ENCODE peak calls at places on chromosome 20, in eight cellular contexts. One of them, this sample, is unnamed.

GRCh38 chr20:63751471-63752271 is 12.1 kb downstream of the SLC2A4RG start:
- DNase-seq in T-helper 9 cell: no peak
- DNase-seq in WERI-Rb-1: no peak
- DNase-seq in myocyte: no peak
- DNase-seq in astrocyte of the cerebellum: no peak
- DNase-seq in SW480: no peak
- DNase-seq in B cell: no peak
- DNase-seq in stimulated activated effector memory CD8-positive, alpha-beta T cell treated with anti-CD3 and anti-CD28 coated beads, Interleukin-12 subunit alpha, Interleukin-12 subunit beta, amount 100 ng/mL, for 72 hours: no peak
- DNase-seq in this sample: no peak

GRCh38 chr20:47370850-47371782 is 14.6 kb upstream of the ZMYND8 start:
- DNase-seq in T-helper 9 cell: no peak
- DNase-seq in WERI-Rb-1: no peak
- DNase-seq in myocyte: no peak
- DNase-seq in astrocyte of the cerebellum: no peak
- DNase-seq in SW480: no peak
- DNase-seq in B cell: no peak
- DNase-seq in stimulated activated effector memory CD8-positive, alpha-beta T cell treated with anti-CD3 and anti-CD28 coated beads, Interleukin-12 subunit alpha, Interleukin-12 subunit beta, amount 100 ng/mL, for 72 hours: no peak
- DNase-seq in this sample: no peak

GRCh38 chr20:45073182-45073581 is 27.7 kb downstream of the KCNS1 start:
- DNase-seq in T-helper 9 cell: no peak
- DNase-seq in WERI-Rb-1: no peak
- DNase-seq in myocyte: no peak
- DNase-seq in astrocyte of the cerebellum: no peak
- DNase-seq in SW480: no peak
- DNase-seq in B cell: no peak
- DNase-seq in stimulated activated effector memory CD8-positive, alpha-beta T cell treated with anti-CD3 and anti-CD28 coated beads, Interleukin-12 subunit alpha, Interleukin-12 subunit beta, amount 100 ng/mL, for 72 hours: no peak
- DNase-seq in this sample: no peak

GRCh38 chr20:63035284-63036185 is 28.8 kb upstream of the BHLHE23 start:
- DNase-seq in T-helper 9 cell: no peak
- DNase-seq in WERI-Rb-1: no peak
- DNase-seq in myocyte: no peak
- DNase-seq in astrocyte of the cerebellum: no peak
- DNase-seq in SW480: no peak
- DNase-seq in B cell: no peak
- DNase-seq in stimulated activated effector memory CD8-positive, alpha-beta T cell treated with anti-CD3 and anti-CD28 coated beads, Interleukin-12 subunit alpha, Interleukin-12 subunit beta, amount 100 ng/mL, for 72 hours: no peak
- DNase-seq in this sample: no peak

GRCh38 chr20:62995898-62996595 is 10.7 kb downstream of the BHLHE23 start:
- DNase-seq in T-helper 9 cell: no peak
- DNase-seq in WERI-Rb-1: peak; percentile 80
- DNase-seq in myocyte: peak; percentile 22
- DNase-seq in astrocyte of the cerebellum: no peak
- DNase-seq in SW480: no peak
- DNase-seq in B cell: no peak
- DNase-seq in stimulated activated effector memory CD8-positive, alpha-beta T cell treated with anti-CD3 and anti-CD28 coated beads, Interleukin-12 subunit alpha, Interleukin-12 subunit beta, amount 100 ng/mL, for 72 hours: no peak
- DNase-seq in this sample: no peak

GRCh38 chr20:4916991-4917881 is 84.1 kb downstream of the SLC23A2 start:
- DNase-seq in T-helper 9 cell: no peak
- DNase-seq in WERI-Rb-1: no peak
- DNase-seq in myocyte: peak; percentile 75
- DNase-seq in astrocyte of the cerebellum: peak; percentile 35
- DNase-seq in SW480: peak; percentile 42
- DNase-seq in B cell: no peak
- DNase-seq in stimulated activated effector memory CD8-positive, alpha-beta T cell treated with anti-CD3 and anti-CD28 coated beads, Interleukin-12 subunit alpha, Interleukin-12 subunit beta, amount 100 ng/mL, for 72 hours: no peak
- DNase-seq in this sample: no peak

GRCh38 chr20:15618912-15619311 is 954.3 kb downstream of the KIF16B start:
- DNase-seq in T-helper 9 cell: no peak
- DNase-seq in WERI-Rb-1: no peak
- DNase-seq in myocyte: no peak
- DNase-seq in astrocyte of the cerebellum: no peak
- DNase-seq in SW480: no peak
- DNase-seq in B cell: no peak
- DNase-seq in stimulated activated effector memory CD8-positive, alpha-beta T cell treated with anti-CD3 and anti-CD28 coated beads, Interleukin-12 subunit alpha, Interleukin-12 subunit beta, amount 100 ng/mL, for 72 hours: no peak
- DNase-seq in this sample: no peak

GRCh38 chr20:15236812-15237211 is 899.4 kb upstream of the FLRT3 start:
- DNase-seq in T-helper 9 cell: no peak
- DNase-seq in WERI-Rb-1: peak; percentile 61
- DNase-seq in myocyte: peak; percentile 64
- DNase-seq in astrocyte of the cerebellum: no peak
- DNase-seq in SW480: peak; percentile 8
- DNase-seq in B cell: no peak
- DNase-seq in stimulated activated effector memory CD8-positive, alpha-beta T cell treated with anti-CD3 and anti-CD28 coated beads, Interleukin-12 subunit alpha, Interleukin-12 subunit beta, amount 100 ng/mL, for 72 hours: no peak
- DNase-seq in this sample: peak; percentile 37

GRCh38 chr20:18032977-18033892 is 24.5 kb downstream of the OVOL2 start:
- DNase-seq in T-helper 9 cell: no peak
- DNase-seq in WERI-Rb-1: no peak
- DNase-seq in myocyte: no peak
- DNase-seq in astrocyte of the cerebellum: no peak
- DNase-seq in SW480: peak; percentile 53
- DNase-seq in B cell: no peak
- DNase-seq in stimulated activated effector memory CD8-positive, alpha-beta T cell treated with anti-CD3 and anti-CD28 coated beads, Interleukin-12 subunit alpha, Interleukin-12 subunit beta, amount 100 ng/mL, for 72 hours: no peak
- DNase-seq in this sample: no peak

GRCh38 chr20:50799176-50799889 is 4.5 kb downstream of the BCAS4 start:
- DNase-seq in T-helper 9 cell: no peak
- DNase-seq in WERI-Rb-1: no peak
- DNase-seq in myocyte: no peak
- DNase-seq in astrocyte of the cerebellum: no peak
- DNase-seq in SW480: no peak
- DNase-seq in B cell: no peak
- DNase-seq in stimulated activated effector memory CD8-positive, alpha-beta T cell treated with anti-CD3 and anti-CD28 coated beads, Interleukin-12 subunit alpha, Interleukin-12 subunit beta, amount 100 ng/mL, for 72 hours: no peak
- DNase-seq in this sample: no peak

GRCh38 chr20:31666258-31667042 is 28.7 kb downstream of the COX4I2 start:
- DNase-seq in T-helper 9 cell: no peak
- DNase-seq in WERI-Rb-1: peak; percentile 87
- DNase-seq in myocyte: no peak
- DNase-seq in astrocyte of the cerebellum: no peak
- DNase-seq in SW480: no peak
- DNase-seq in B cell: no peak
- DNase-seq in stimulated activated effector memory CD8-positive, alpha-beta T cell treated with anti-CD3 and anti-CD28 coated beads, Interleukin-12 subunit alpha, Interleukin-12 subunit beta, amount 100 ng/mL, for 72 hours: no peak
- DNase-seq in this sample: no peak

GRCh38 chr20:5529331-5530142 is 212.8 kb upstream of the PROKR2 start:
- DNase-seq in T-helper 9 cell: peak; percentile 76
- DNase-seq in WERI-Rb-1: peak; percentile 88
- DNase-seq in myocyte: peak; percentile 77
- DNase-seq in astrocyte of the cerebellum: peak; percentile 51
- DNase-seq in SW480: peak; percentile 84
- DNase-seq in B cell: peak; percentile 82
- DNase-seq in stimulated activated effector memory CD8-positive, alpha-beta T cell treated with anti-CD3 and anti-CD28 coated beads, Interleukin-12 subunit alpha, Interleukin-12 subunit beta, amount 100 ng/mL, for 72 hours: peak; percentile 79
- DNase-seq in this sample: peak; percentile 82

GRCh38 chr20:59955131-59955796 is 3.0 kb upstream of the CDH26 start:
- DNase-seq in T-helper 9 cell: no peak
- DNase-seq in WERI-Rb-1: peak; percentile 42
- DNase-seq in myocyte: peak; percentile 52
- DNase-seq in astrocyte of the cerebellum: no peak
- DNase-seq in SW480: peak; percentile 63
- DNase-seq in B cell: no peak
- DNase-seq in stimulated activated effector memory CD8-positive, alpha-beta T cell treated with anti-CD3 and anti-CD28 coated beads, Interleukin-12 subunit alpha, Interleukin-12 subunit beta, amount 100 ng/mL, for 72 hours: no peak
- DNase-seq in this sample: peak; percentile 41

GRCh38 chr20:38173237-38174156 is 8.4 kb upstream of the TGM2 start:
- DNase-seq in T-helper 9 cell: no peak
- DNase-seq in WERI-Rb-1: no peak
- DNase-seq in myocyte: peak; percentile 71
- DNase-seq in astrocyte of the cerebellum: peak; percentile 42
- DNase-seq in SW480: peak; percentile 97
- DNase-seq in B cell: no peak
- DNase-seq in stimulated activated effector memory CD8-positive, alpha-beta T cell treated with anti-CD3 and anti-CD28 coated beads, Interleukin-12 subunit alpha, Interleukin-12 subunit beta, amount 100 ng/mL, for 72 hours: no peak
- DNase-seq in this sample: peak; percentile 93

GRCh38 chr20:56200456-56200855 is 48.1 kb upstream of the MC3R start:
- DNase-seq in T-helper 9 cell: no peak
- DNase-seq in WERI-Rb-1: no peak
- DNase-seq in myocyte: no peak
- DNase-seq in astrocyte of the cerebellum: no peak
- DNase-seq in SW480: no peak
- DNase-seq in B cell: no peak
- DNase-seq in stimulated activated effector memory CD8-positive, alpha-beta T cell treated with anti-CD3 and anti-CD28 coated beads, Interleukin-12 subunit alpha, Interleukin-12 subunit beta, amount 100 ng/mL, for 72 hours: no peak
- DNase-seq in this sample: no peak

GRCh38 chr20:10665791-10666190 is 8.0 kb downstream of the JAG1 start:
- DNase-seq in T-helper 9 cell: no peak
- DNase-seq in WERI-Rb-1: no peak
- DNase-seq in myocyte: no peak
- DNase-seq in astrocyte of the cerebellum: no peak
- DNase-seq in SW480: no peak
- DNase-seq in B cell: no peak
- DNase-seq in stimulated activated effector memory CD8-positive, alpha-beta T cell treated with anti-CD3 and anti-CD28 coated beads, Interleukin-12 subunit alpha, Interleukin-12 subunit beta, amount 100 ng/mL, for 72 hours: no peak
- DNase-seq in this sample: no peak

GRCh38 chr20:4480104-4480503 is 241.6 kb upstream of the PRND start:
- DNase-seq in T-helper 9 cell: no peak
- DNase-seq in WERI-Rb-1: no peak
- DNase-seq in myocyte: no peak
- DNase-seq in astrocyte of the cerebellum: no peak
- DNase-seq in SW480: no peak
- DNase-seq in B cell: no peak
- DNase-seq in stimulated activated effector memory CD8-positive, alpha-beta T cell treated with anti-CD3 and anti-CD28 coated beads, Interleukin-12 subunit alpha, Interleukin-12 subunit beta, amount 100 ng/mL, for 72 hours: no peak
- DNase-seq in this sample: no peak

GRCh38 chr20:11544029-11544678 is 373.5 kb upstream of the BTBD3 start:
- DNase-seq in T-helper 9 cell: no peak
- DNase-seq in WERI-Rb-1: peak; percentile 24
- DNase-seq in myocyte: peak; percentile 83
- DNase-seq in astrocyte of the cerebellum: peak; percentile 75
- DNase-seq in SW480: peak; percentile 78
- DNase-seq in B cell: no peak
- DNase-seq in stimulated activated effector memory CD8-positive, alpha-beta T cell treated with anti-CD3 and anti-CD28 coated beads, Interleukin-12 subunit alpha, Interleukin-12 subunit beta, amount 100 ng/mL, for 72 hours: no peak
- DNase-seq in this sample: peak; percentile 32

GRCh38 chr20:58772786-58773185 is 77.9 kb downstream of the GNAS-AS1 start:
- DNase-seq in T-helper 9 cell: no peak
- DNase-seq in WERI-Rb-1: no peak
- DNase-seq in myocyte: no peak
- DNase-seq in astrocyte of the cerebellum: no peak
- DNase-seq in SW480: no peak
- DNase-seq in B cell: no peak
- DNase-seq in stimulated activated effector memory CD8-positive, alpha-beta T cell treated with anti-CD3 and anti-CD28 coated beads, Interleukin-12 subunit alpha, Interleukin-12 subunit beta, amount 100 ng/mL, for 72 hours: no peak
- DNase-seq in this sample: no peak

GRCh38 chr20:19649041-19649440 is 109.0 kb upstream of the RIN2 start:
- DNase-seq in T-helper 9 cell: no peak
- DNase-seq in WERI-Rb-1: no peak
- DNase-seq in myocyte: no peak
- DNase-seq in astrocyte of the cerebellum: no peak
- DNase-seq in SW480: no peak
- DNase-seq in B cell: no peak
- DNase-seq in stimulated activated effector memory CD8-positive, alpha-beta T cell treated with anti-CD3 and anti-CD28 coated beads, Interleukin-12 subunit alpha, Interleukin-12 subunit beta, amount 100 ng/mL, for 72 hours: no peak
- DNase-seq in this sample: no peak

GRCh38 chr20:31720486-31721407 is 1.9 kb downstream of the BCL2L1 start:
- DNase-seq in T-helper 9 cell: no peak
- DNase-seq in WERI-Rb-1: no peak
- DNase-seq in myocyte: no peak
- DNase-seq in astrocyte of the cerebellum: no peak
- DNase-seq in SW480: peak; percentile 68
- DNase-seq in B cell: no peak
- DNase-seq in stimulated activated effector memory CD8-positive, alpha-beta T cell treated with anti-CD3 and anti-CD28 coated beads, Interleukin-12 subunit alpha, Interleukin-12 subunit beta, amount 100 ng/mL, for 72 hours: no peak
- DNase-seq in this sample: no peak

GRCh38 chr20:51930775-51931174 is 128.5 kb upstream of the SALL4 start:
- DNase-seq in T-helper 9 cell: no peak
- DNase-seq in WERI-Rb-1: peak; percentile 48
- DNase-seq in myocyte: peak; percentile 59
- DNase-seq in astrocyte of the cerebellum: peak; percentile 35
- DNase-seq in SW480: peak; percentile 63
- DNase-seq in B cell: no peak
- DNase-seq in stimulated activated effector memory CD8-positive, alpha-beta T cell treated with anti-CD3 and anti-CD28 coated beads, Interleukin-12 subunit alpha, Interleukin-12 subunit beta, amount 100 ng/mL, for 72 hours: no peak
- DNase-seq in this sample: no peak

GRCh38 chr20:10242166-10242565 is 23.5 kb downstream of the SNAP25 start:
- DNase-seq in T-helper 9 cell: no peak
- DNase-seq in WERI-Rb-1: no peak
- DNase-seq in myocyte: no peak
- DNase-seq in astrocyte of the cerebellum: no peak
- DNase-seq in SW480: no peak
- DNase-seq in B cell: no peak
- DNase-seq in stimulated activated effector memory CD8-positive, alpha-beta T cell treated with anti-CD3 and anti-CD28 coated beads, Interleukin-12 subunit alpha, Interleukin-12 subunit beta, amount 100 ng/mL, for 72 hours: no peak
- DNase-seq in this sample: no peak

GRCh38 chr20:39190666-39191570 is 228.8 kb downstream of the DHX35 start:
- DNase-seq in T-helper 9 cell: no peak
- DNase-seq in WERI-Rb-1: no peak
- DNase-seq in myocyte: no peak
- DNase-seq in astrocyte of the cerebellum: no peak
- DNase-seq in SW480: peak; percentile 71
- DNase-seq in B cell: no peak
- DNase-seq in stimulated activated effector memory CD8-positive, alpha-beta T cell treated with anti-CD3 and anti-CD28 coated beads, Interleukin-12 subunit alpha, Interleukin-12 subunit beta, amount 100 ng/mL, for 72 hours: no peak
- DNase-seq in this sample: peak; percentile 19

GRCh38 chr20:25468126-25469075 is 60.9 kb downstream of the GINS1 start:
- DNase-seq in T-helper 9 cell: no peak
- DNase-seq in WERI-Rb-1: no peak
- DNase-seq in myocyte: no peak
- DNase-seq in astrocyte of the cerebellum: no peak
- DNase-seq in SW480: no peak
- DNase-seq in B cell: no peak
- DNase-seq in stimulated activated effector memory CD8-positive, alpha-beta T cell treated with anti-CD3 and anti-CD28 coated beads, Interleukin-12 subunit alpha, Interleukin-12 subunit beta, amount 100 ng/mL, for 72 hours: no peak
- DNase-seq in this sample: no peak

GRCh38 chr20:62938105-62938888 is at the start of gene GID8:
- DNase-seq in T-helper 9 cell: peak; percentile 44
- DNase-seq in WERI-Rb-1: peak; percentile 34
- DNase-seq in myocyte: peak; percentile 57
- DNase-seq in astrocyte of the cerebellum: no peak
- DNase-seq in SW480: peak; percentile 71
- DNase-seq in B cell: no peak
- DNase-seq in stimulated activated effector memory CD8-positive, alpha-beta T cell treated with anti-CD3 and anti-CD28 coated beads, Interleukin-12 subunit alpha, Interleukin-12 subunit beta, amount 100 ng/mL, for 72 hours: peak; percentile 63
- DNase-seq in this sample: peak; percentile 61

GRCh38 chr20:59938221-59938620 is 1.9 kb downstream of the PPP1R3D start:
- DNase-seq in T-helper 9 cell: no peak
- DNase-seq in WERI-Rb-1: no peak
- DNase-seq in myocyte: peak; percentile 74
- DNase-seq in astrocyte of the cerebellum: no peak
- DNase-seq in SW480: no peak
- DNase-seq in B cell: no peak
- DNase-seq in stimulated activated effector memory CD8-positive, alpha-beta T cell treated with anti-CD3 and anti-CD28 coated beads, Interleukin-12 subunit alpha, Interleukin-12 subunit beta, amount 100 ng/mL, for 72 hours: no peak
- DNase-seq in this sample: no peak

GRCh38 chr20:63100401-63100925 is 93.7 kb upstream of the BHLHE23 start:
- DNase-seq in T-helper 9 cell: no peak
- DNase-seq in WERI-Rb-1: peak; percentile 2
- DNase-seq in myocyte: no peak
- DNase-seq in astrocyte of the cerebellum: no peak
- DNase-seq in SW480: no peak
- DNase-seq in B cell: no peak
- DNase-seq in stimulated activated effector memory CD8-positive, alpha-beta T cell treated with anti-CD3 and anti-CD28 coated beads, Interleukin-12 subunit alpha, Interleukin-12 subunit beta, amount 100 ng/mL, for 72 hours: no peak
- DNase-seq in this sample: no peak

GRCh38 chr20:57398901-57399535 is 7.8 kb downstream of the RBM38 start:
- DNase-seq in T-helper 9 cell: no peak
- DNase-seq in WERI-Rb-1: no peak
- DNase-seq in myocyte: no peak
- DNase-seq in astrocyte of the cerebellum: no peak
- DNase-seq in SW480: no peak
- DNase-seq in B cell: no peak
- DNase-seq in stimulated activated effector memory CD8-positive, alpha-beta T cell treated with anti-CD3 and anti-CD28 coated beads, Interleukin-12 subunit alpha, Interleukin-12 subunit beta, amount 100 ng/mL, for 72 hours: no peak
- DNase-seq in this sample: no peak

This sample was measured in Calu3.